ENCODE peak calls at places on chromosomes 6 and 20, in five cellular contexts. One of them, this sample, is unnamed.

GRCh38 chr6:37160922-37161778 is 8.8 kb upstream of the PIM1 start:
- DNase-seq in AG09309: peak; percentile 80
- DNase-seq in epithelial cell of esophagus: no peak
- DNase-seq in astrocyte of the spinal cord: peak; percentile 83
- DNase-seq in PC-9: no peak
- DNase-seq in this sample: no peak

GRCh38 chr20:35215066-35215956 is 11.2 kb upstream of the MMP24 start:
- DNase-seq in AG09309: no peak
- DNase-seq in PC-9: peak; percentile 98
- DNase-seq in epithelial cell of esophagus: peak; percentile 91
- DNase-seq in astrocyte of the spinal cord: peak; percentile 23
- DNase-seq in this sample: no peak

GRCh38 chr6:32167761-32168262 is 3.4 kb downstream of the EGFL8 start:
- DNase-seq in AG09309: no peak
- DNase-seq in astrocyte of the spinal cord: no peak
- DNase-seq in PC-9: no peak
- DNase-seq in epithelial cell of esophagus: no peak
- DNase-seq in this sample: no peak

GRCh38 chr6:149566372-149567193 is at the start of gene GINM1:
- DNase-seq in PC-9: peak; percentile 52
- DNase-seq in epithelial cell of esophagus: peak; percentile 57
- DNase-seq in astrocyte of the spinal cord: peak; percentile 33
- DNase-seq in AG09309: no peak
- DNase-seq in this sample: no peak

GRCh38 chr20:58140787-58141396 is 87.6 kb downstream of the ANKRD60 start:
- DNase-seq in AG09309: no peak
- DNase-seq in astrocyte of the spinal cord: no peak
- DNase-seq in PC-9: peak; percentile 59
- DNase-seq in epithelial cell of esophagus: no peak
- DNase-seq in this sample: no peak

GRCh38 chr6:44464051-44464450 is 76.5 kb downstream of the CDC5L start:
- DNase-seq in astrocyte of the spinal cord: no peak
- DNase-seq in PC-9: no peak
- DNase-seq in epithelial cell of esophagus: no peak
- DNase-seq in AG09309: no peak
- DNase-seq in this sample: no peak

GRCh38 chr6:43950731-43951062 is 176.6 kb downstream of the MRPL14 start:
- DNase-seq in AG09309: no peak
- DNase-seq in epithelial cell of esophagus: no peak
- DNase-seq in PC-9: no peak
- DNase-seq in astrocyte of the spinal cord: no peak
- DNase-seq in this sample: no peak

GRCh38 chr6:2990179-2990931 is 9.3 kb upstream of the NQO2 start:
- DNase-seq in astrocyte of the spinal cord: peak; percentile 47
- DNase-seq in PC-9: peak; percentile 60
- DNase-seq in epithelial cell of esophagus: peak; percentile 42
- DNase-seq in AG09309: no peak
- DNase-seq in this sample: no peak

GRCh38 chr6:134703206-134703605 is 246.7 kb downstream of the ALDH8A1 start:
- DNase-seq in PC-9: no peak
- DNase-seq in AG09309: no peak
- DNase-seq in epithelial cell of esophagus: no peak
- DNase-seq in astrocyte of the spinal cord: no peak
- DNase-seq in this sample: no peak

GRCh38 chr6:106339334-106340029 is 13.9 kb upstream of the ATG5 start:
- DNase-seq in epithelial cell of esophagus: peak; percentile 90
- DNase-seq in AG09309: peak; percentile 41
- DNase-seq in astrocyte of the spinal cord: peak; percentile 69
- DNase-seq in PC-9: peak; percentile 75
- DNase-seq in this sample: peak; percentile 42

GRCh38 chr20:48924711-48925109 is 3.2 kb downstream of the ARFGEF2 start:
- DNase-seq in PC-9: no peak
- DNase-seq in epithelial cell of esophagus: no peak
- DNase-seq in astrocyte of the spinal cord: no peak
- DNase-seq in AG09309: no peak
- DNase-seq in this sample: no peak
- H3K4me3 ChIP-seq in PC-9: peak overlapping the region; percentile 32
- H3K4me3 ChIP-seq in epithelial cell of esophagus: no peak overlapping the region
- H3K4me3 ChIP-seq in astrocyte of the spinal cord: no peak overlapping the region
- H3K4me3 ChIP-seq in AG09309: no peak overlapping the region
- H3K4me3 ChIP-seq in this sample: no peak overlapping the region

GRCh38 chr6:53794073-53794719 is 609 bp upstream of the LRRC1 start:
- DNase-seq in PC-9: peak; percentile 58
- DNase-seq in astrocyte of the spinal cord: peak; percentile 88
- DNase-seq in AG09309: peak; percentile 76
- DNase-seq in epithelial cell of esophagus: peak; percentile 84
- DNase-seq in this sample: peak; percentile 75
- TF ChIP-seq CTCF in PC-9: peak; percentile 32
- TF ChIP-seq CTCF in astrocyte of the spinal cord: peak; percentile 68
- TF ChIP-seq CTCF in AG09309: peak; percentile 68
- TF ChIP-seq CTCF in epithelial cell of esophagus: peak; percentile 35
- TF ChIP-seq CTCF in this sample: peak; percentile 66

DNA sequence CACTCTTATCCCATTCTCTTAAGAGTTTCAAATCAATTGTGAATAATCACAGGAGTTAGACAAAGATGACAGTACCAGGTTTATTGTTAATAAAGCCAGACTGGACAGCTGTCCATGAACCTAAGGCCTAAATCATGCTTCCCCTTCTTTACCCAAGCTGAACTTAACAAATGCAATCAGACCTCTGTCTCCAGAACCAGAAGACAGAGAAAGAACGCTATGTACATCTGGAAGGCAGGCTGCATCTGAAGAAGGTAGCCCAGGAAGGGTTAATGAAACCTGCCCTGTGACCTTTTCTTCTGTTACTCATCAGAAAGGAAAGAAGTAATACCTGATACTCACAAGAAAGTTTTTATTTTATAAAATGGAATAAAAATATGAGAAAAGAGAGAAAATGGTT is 118.6 kb downstream of the EYA4 start:
- DNase-seq in epithelial cell of esophagus: no peak
- DNase-seq in PC-9: no peak
- DNase-seq in AG09309: no peak
- DNase-seq in astrocyte of the spinal cord: no peak
- DNase-seq in this sample: no peak
- H3K4me3 ChIP-seq in epithelial cell of esophagus: no peak overlapping the region
- H3K4me3 ChIP-seq in PC-9: no peak overlapping the region
- H3K4me3 ChIP-seq in AG09309: no peak overlapping the region
- H3K4me3 ChIP-seq in astrocyte of the spinal cord: no peak overlapping the region
- H3K4me3 ChIP-seq in this sample: no peak overlapping the region

DNA sequence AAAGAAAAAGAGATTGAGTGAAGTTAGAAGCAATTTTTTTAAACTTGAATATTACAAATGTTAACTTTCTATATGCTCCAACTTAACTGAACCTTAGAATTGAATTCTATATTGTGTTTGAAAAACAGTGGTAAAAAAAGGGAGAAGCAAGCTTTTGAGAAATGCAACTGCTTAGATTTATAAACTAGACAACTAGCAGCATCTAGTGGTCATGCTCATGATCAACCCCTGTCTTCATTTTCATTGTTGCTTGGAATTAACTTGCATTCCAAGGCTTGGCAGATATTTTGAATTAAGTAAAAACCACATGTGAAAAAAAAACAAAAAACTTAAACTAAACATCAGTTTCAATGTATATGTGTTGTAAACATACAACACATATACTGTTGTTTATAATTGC is 113.1 kb downstream of the C6orf58 start:
- DNase-seq in astrocyte of the spinal cord: peak; percentile 47
- DNase-seq in PC-9: no peak
- DNase-seq in epithelial cell of esophagus: peak; percentile 26
- DNase-seq in AG09309: no peak
- DNase-seq in this sample: peak; percentile 4
- TF ChIP-seq CTCF in astrocyte of the spinal cord: peak; percentile 77
- TF ChIP-seq CTCF in PC-9: peak; percentile 82
- TF ChIP-seq CTCF in epithelial cell of esophagus: peak; percentile 68
- TF ChIP-seq CTCF in AG09309: peak; percentile 71
- TF ChIP-seq CTCF in this sample: peak; percentile 82

DNA sequence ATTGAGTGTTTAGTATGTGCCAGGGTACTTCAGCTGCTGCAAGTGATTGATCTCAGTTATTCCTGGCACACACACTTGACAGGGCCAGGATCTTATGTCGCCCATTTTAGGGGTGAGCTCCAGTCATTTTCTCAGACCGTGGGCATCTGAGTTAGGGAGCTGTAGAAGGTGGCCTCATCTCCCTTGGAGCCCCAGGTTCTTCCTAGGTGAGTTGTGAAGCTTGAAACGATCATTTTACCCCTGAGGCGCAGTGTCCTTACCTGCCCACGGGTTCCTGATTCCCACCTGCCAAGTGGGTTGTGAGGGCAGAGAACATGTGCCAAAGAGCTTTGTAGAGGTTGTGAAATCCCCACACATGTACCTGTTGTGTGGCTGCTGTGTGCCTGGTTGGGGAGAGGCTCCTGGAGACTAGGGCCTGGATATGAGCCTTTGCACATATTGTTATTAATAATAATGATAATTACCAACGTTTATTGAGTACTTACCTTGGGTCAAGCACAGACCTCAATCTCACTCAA is 465 bp upstream of the KCNS1 start:
- DNase-seq in astrocyte of the spinal cord: no peak
- DNase-seq in AG09309: no peak
- DNase-seq in PC-9: no peak
- DNase-seq in epithelial cell of esophagus: peak; percentile 23
- DNase-seq in this sample: no peak
- H3K4me3 ChIP-seq in astrocyte of the spinal cord: no peak overlapping the region
- H3K4me3 ChIP-seq in AG09309: no peak overlapping the region
- H3K4me3 ChIP-seq in PC-9: no peak overlapping the region
- H3K4me3 ChIP-seq in epithelial cell of esophagus: no peak overlapping the region
- H3K4me3 ChIP-seq in this sample: no peak overlapping the region

GRCh38 chr20:33163856-33164762 is 3.9 kb upstream of the BPIFA2 start:
- DNase-seq in astrocyte of the spinal cord: no peak
- DNase-seq in PC-9: peak; percentile 8
- DNase-seq in epithelial cell of esophagus: no peak
- DNase-seq in AG09309: no peak
- DNase-seq in this sample: no peak
- TF ChIP-seq CTCF in astrocyte of the spinal cord: no peak
- TF ChIP-seq CTCF in PC-9: no peak
- TF ChIP-seq CTCF in epithelial cell of esophagus: no peak
- TF ChIP-seq CTCF in AG09309: no peak
- TF ChIP-seq CTCF in this sample: no peak

GRCh38 chr6:167349816-167350215 is 24.9 kb downstream of the TTLL2 start:
- DNase-seq in AG09309: no peak
- DNase-seq in epithelial cell of esophagus: no peak
- DNase-seq in astrocyte of the spinal cord: no peak
- DNase-seq in PC-9: no peak
- DNase-seq in this sample: no peak
- H3K4me3 ChIP-seq in AG09309: no peak overlapping the region
- H3K4me3 ChIP-seq in epithelial cell of esophagus: no peak overlapping the region
- H3K4me3 ChIP-seq in astrocyte of the spinal cord: no peak overlapping the region
- H3K4me3 ChIP-seq in PC-9: no peak overlapping the region
- H3K4me3 ChIP-seq in this sample: no peak overlapping the region

DNA sequence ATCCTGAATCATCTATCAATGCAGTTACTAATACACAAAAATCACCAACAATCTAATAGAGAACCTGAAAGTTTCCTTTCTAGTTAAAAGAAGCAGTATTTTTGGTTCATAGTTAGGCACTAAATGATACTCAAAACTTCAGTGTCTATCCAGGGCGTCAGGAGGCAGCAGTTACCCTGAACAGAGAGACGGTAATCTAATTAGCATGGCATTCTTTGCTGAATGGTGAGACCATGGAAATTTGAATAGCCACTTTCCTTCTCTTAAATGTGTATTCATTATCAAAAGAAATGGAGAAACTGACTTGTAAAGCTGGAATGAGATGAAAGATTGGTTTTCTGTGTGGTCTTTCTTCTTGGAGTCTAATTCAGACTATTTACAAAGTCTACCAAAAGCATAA is 146.6 kb upstream of the BMP5 start:
- DNase-seq in AG09309: no peak
- DNase-seq in PC-9: no peak
- DNase-seq in astrocyte of the spinal cord: no peak
- DNase-seq in epithelial cell of esophagus: peak; percentile 23
- DNase-seq in this sample: peak; percentile 11
- TF ChIP-seq CTCF in AG09309: peak; percentile 46
- TF ChIP-seq CTCF in PC-9: no peak
- TF ChIP-seq CTCF in astrocyte of the spinal cord: no peak
- TF ChIP-seq CTCF in epithelial cell of esophagus: peak; percentile 37
- TF ChIP-seq CTCF in this sample: peak; percentile 48

DNA sequence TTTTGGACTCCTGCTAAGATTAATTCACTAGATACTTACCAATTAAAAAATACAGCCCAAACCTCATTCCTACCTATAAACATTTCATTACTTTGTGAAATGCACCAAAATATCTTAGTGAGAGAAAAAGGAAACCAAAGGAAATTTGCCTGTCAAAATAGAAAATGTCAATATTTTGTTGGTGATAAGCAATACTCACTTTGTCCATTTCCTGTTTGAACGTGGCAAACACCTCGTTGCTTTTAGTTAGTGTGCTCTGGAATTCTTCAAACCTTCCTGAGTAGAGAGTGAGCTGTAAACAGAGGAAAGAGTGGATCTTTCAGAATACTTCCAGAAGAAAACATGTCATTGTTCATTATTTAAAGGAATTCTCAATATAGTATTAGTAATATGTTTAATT is 44.2 kb downstream of the TXLNB start:
- DNase-seq in AG09309: no peak
- DNase-seq in PC-9: no peak
- DNase-seq in astrocyte of the spinal cord: no peak
- DNase-seq in epithelial cell of esophagus: no peak
- DNase-seq in this sample: no peak
- H3K4me3 ChIP-seq in AG09309: no peak overlapping the region
- H3K4me3 ChIP-seq in PC-9: no peak overlapping the region
- H3K4me3 ChIP-seq in astrocyte of the spinal cord: no peak overlapping the region
- H3K4me3 ChIP-seq in epithelial cell of esophagus: no peak overlapping the region
- H3K4me3 ChIP-seq in this sample: no peak overlapping the region